ENCODE peak calls at places on chromosomes 12 and 14, in five cellular contexts. Q is A172, C is AG08395, R is sciatic nerve, N is lung microvascular endothelial cell. V is an unnamed sample.

GRCh38 chr14:104932676-104933631 is 8.3 kb downstream of the PLD4 start:
- DNase-seq in Q (peak; percentile 22), R (peak; percentile 95), C (peak; percentile 94), N (peak; percentile 81), V (peak; percentile 32)

GRCh38 chr12:67754933-67755697 is 106.6 kb downstream of the DYRK2 start:
- DNase-seq in Q (no peak), C (no peak), N (no peak), R (no peak), V (no peak)

GRCh38 chr12:70584332-70584731 is 52.9 kb downstream of the PTPRB start:
- DNase-seq in R (no peak), N (no peak), Q (no peak), C (no peak), V (no peak)

GRCh38 chr12:123474493-123475255 is 16.7 kb downstream of the SNRNP35 start:
- DNase-seq in C (no peak), R (no peak), N (no peak), Q (no peak), V (no peak)

GRCh38 chr14:68651075-68651474 is 141.8 kb downstream of the ZFP36L1 start:
- DNase-seq in R (peak; percentile 13), Q (no peak), N (no peak), C (no peak), V (no peak)

GRCh38 chr14:72619071-72619710 is 274.7 kb downstream of the DPF3 start:
- DNase-seq in R (no peak), Q (no peak), N (no peak), C (no peak), V (no peak)

GRCh38 chr12:6076340-6076739 is 48.1 kb downstream of the VWF start:
- DNase-seq in C (no peak), N (no peak), R (no peak), Q (no peak), V (no peak)

GRCh38 chr12:98587084-98587483 is 6.4 kb upstream of the SLC25A3 start:
- DNase-seq in N (no peak), C (no peak), R (no peak), Q (no peak), V (no peak)

GRCh38 chr14:25516838-25517237 is 466.9 kb upstream of the STXBP6 start:
- DNase-seq in C (no peak), N (no peak), R (no peak), Q (no peak), V (no peak)

GRCh38 chr12:117028254-117028653 is 71.0 kb downstream of the TESC start:
- DNase-seq in R (peak; percentile 44), C (no peak), N (no peak), Q (no peak), V (no peak)

GRCh38 chr14:94011795-94012194 is 14.3 kb upstream of the OTUB2 start:
- DNase-seq in C (peak; percentile 32), R (no peak), Q (peak; percentile 18), N (no peak), V (no peak)

GRCh38 chr12:114405449-114406271 is at the start of gene TBX5:
- DNase-seq in C (no peak), R (no peak), Q (no peak), N (no peak), V (no peak)

GRCh38 chr14:34693228-34693939 is 21.0 kb downstream of the CFL2 start:
- DNase-seq in C (no peak), R (peak; percentile 62), N (no peak), Q (peak; percentile 18), V (no peak)

GRCh38 chr12:55034218-55034617 is 14.4 kb downstream of the NEUROD4 start:
- DNase-seq in C (no peak), Q (no peak), N (no peak), R (no peak), V (no peak)

GRCh38 chr12:120775862-120776552 is 50.4 kb downstream of the ACADS start:
- DNase-seq in C (no peak), R (no peak), N (no peak), Q (no peak), V (no peak)

GRCh38 chr14:68877993-68878575 is 85.2 kb upstream of the ZFP36L1 start:
- DNase-seq in N (no peak), C (no peak), Q (no peak), R (no peak), V (no peak)

GRCh38 chr14:59768855-59769254 is 101.7 kb downstream of the RTN1 start:
- DNase-seq in C (no peak), N (no peak), Q (no peak), R (no peak), V (no peak)

GRCh38 chr12:63918788-63919300 is 74.3 kb downstream of the SRGAP1 start:
- DNase-seq in Q (peak; percentile 69), R (no peak), N (peak; percentile 35), C (peak; percentile 32), V (no peak)

GRCh38 chr12:2856901-2857495 is at the start of gene TEX52:
- DNase-seq in C (no peak), R (no peak), Q (no peak), N (no peak), V (no peak)

GRCh38 chr12:42729532-42729895 is 140.0 kb upstream of the PRICKLE1 start:
- DNase-seq in C (no peak), R (no peak), N (no peak), Q (no peak), V (no peak)

GRCh38 chr14:106586098-106586704 is 1059.8 kb downstream of the TMEM121 start:
- DNase-seq in Q (no peak), C (no peak), N (no peak), R (no peak), V (no peak)

GRCh38 chr14:74514471-74514932 is 20.9 kb downstream of the ISCA2 start:
- DNase-seq in N (no peak), Q (peak; percentile 87), C (peak; percentile 81), R (peak; percentile 82), V (no peak)

GRCh38 chr14:25759251-25759650 is 709.3 kb upstream of the STXBP6 start:
- DNase-seq in N (no peak), R (no peak), C (no peak), Q (no peak), V (no peak)

GRCh38 chr12:84553331-84554117 is 359.1 kb downstream of the SLC6A15 start:
- DNase-seq in Q (no peak), R (no peak), N (no peak), C (no peak), V (no peak)

GRCh38 chr12:54486173-54486867 is 11.2 kb upstream of the NCKAP1L start:
- DNase-seq in Q (no peak), N (no peak), R (no peak), C (no peak), V (no peak)

GRCh38 chr12:69343885-69344612 is 4.1 kb upstream of the LYZ start:
- DNase-seq in Q (no peak), N (no peak), C (no peak), R (no peak), V (no peak)

GRCh38 chr14:35223927-35224326 is 68.3 kb upstream of the PSMA6 start:
- DNase-seq in C (no peak), R (no peak), N (no peak), Q (no peak), V (peak; percentile 32)

GRCh38 chr12:34403706-34404376 is 381.5 kb downstream of the ALG10 start:
- DNase-seq in C (peak; percentile 0), N (no peak), R (peak; percentile 42), Q (no peak), V (no peak)

GRCh38 chr12:23204933-23205778 is 580.2 kb downstream of the ETNK1 start:
- DNase-seq in C (peak; percentile 65), N (peak; percentile 69), R (no peak), Q (peak; percentile 36), V (peak; percentile 28)

GRCh38 chr14:26394114-26394855 is 203.5 kb downstream of the NOVA1 start:
- DNase-seq in Q (no peak), N (no peak), C (peak; percentile 3), R (no peak), V (no peak)

GRCh38 chr12:118922405-118922804 is 58.9 kb upstream of the SRRM4 start:
- DNase-seq in R (no peak), Q (no peak), N (no peak), C (no peak), V (no peak)

GRCh38 chr14:99378782-99379214 is 101.9 kb downstream of the SETD3 start:
- DNase-seq in R (no peak), N (no peak), Q (peak; percentile 51), C (peak; percentile 67), V (no peak)

GRCh38 chr14:95394981-95395737 is 75.5 kb upstream of the CLMN start:
- DNase-seq in C (no peak), N (no peak), R (no peak), Q (no peak), V (no peak)

GRCh38 chr14:59630281-59630963 is 53.8 kb upstream of the CCDC175 start:
- DNase-seq in R (no peak), C (no peak), Q (no peak), N (peak; percentile 2), V (peak; percentile 10)

GRCh38 chr12:120399531-120399930 is 30.6 kb upstream of the MSI1 start:
- DNase-seq in Q (peak; percentile 20), N (no peak), C (no peak), R (no peak), V (no peak)

GRCh38 chr12:21711376-21711775 is 53.7 kb upstream of the LDHB start:
- DNase-seq in R (no peak), C (no peak), Q (no peak), N (no peak), V (no peak)